ENCODE peak calls at places on chromosomes 1 and 21, in four cellular contexts. J is activated B cell treated with CpG ODN at 0.5 μM for 24 hours, M is HFFc6, S is psoas muscle. Y is an unnamed sample.

GRCh38 chr1:43875327-43875726 is 58.3 kb upstream of the ARTN start:
- DNase-seq in J (no peak), M (no peak), S (no peak), Y (no peak)

GRCh38 chr21:40635336-40635735 is 211.6 kb downstream of the DSCAM start:
- DNase-seq in S (no peak), M (no peak), J (no peak), Y (no peak)

GRCh38 chr1:46822248-46822826 is 23.5 kb downstream of the CYP4B1 start:
- DNase-seq in J (no peak), M (no peak), S (no peak), Y (no peak)

GRCh38 chr1:220706921-220707559 is 16.9 kb downstream of the C1orf115 start:
- DNase-seq in S (no peak), J (no peak), M (no peak), Y (no peak)

GRCh38 chr1:12544992-12545391 is 73.0 kb downstream of the DHRS3 start:
- DNase-seq in J (no peak), S (no peak), M (no peak), Y (no peak)

GRCh38 chr1:208081972-208082371 is 162.2 kb downstream of the PLXNA2 start:
- DNase-seq in S (no peak), J (no peak), M (no peak), Y (no peak)

GRCh38 chr1:94522304-94522703 is 19.3 kb downstream of the F3 start:
- DNase-seq in M (no peak), J (no peak), S (no peak), Y (no peak)

GRCh38 chr1:177936016-177936415 is 33.8 kb downstream of the SEC16B start:
- DNase-seq in M (no peak), S (no peak), J (no peak), Y (no peak)

GRCh38 chr1:24364975-24365678 is 46.0 kb downstream of the GRHL3 start:
- DNase-seq in M (peak), J (no peak), S (peak), Y (peak)

GRCh38 chr1:199287632-199288031 is 648.8 kb downstream of the PTPRC start:
- DNase-seq in S (no peak), M (no peak), J (no peak), Y (no peak)

GRCh38 chr1:161070737-161071136 is 1.0 kb upstream of the ARHGAP30 start:
- DNase-seq in S (no peak), M (no peak), J (no peak), Y (no peak)

GRCh38 chr1:173407846-173408245 is 69.3 kb upstream of the PRDX6 start:
- DNase-seq in M (no peak), S (no peak), J (no peak), Y (no peak)

GRCh38 chr1:173410133-173410793 is 66.9 kb upstream of the PRDX6 start:
- DNase-seq in S (no peak), M (peak), J (no peak), Y (no peak)

GRCh38 chr1:173410794-173411236 is 66.3 kb upstream of the PRDX6 start:
- DNase-seq in S (no peak), M (no peak), J (peak), Y (no peak)

GRCh38 chr1:173409613-173410012 is 67.5 kb upstream of the PRDX6 start:
- DNase-seq in M (peak), J (no peak), S (peak), Y (peak)

GRCh38 chr1:173408886-173409285 is 68.2 kb upstream of the PRDX6 start:
- DNase-seq in M (no peak), S (no peak), J (no peak), Y (no peak)
- TF ChIP-seq CTCF in M (peak), S (no peak), J (no peak), Y (no peak)

GRCh38 chr1:167520711-167521206 is 2.4 kb upstream of the CD247 start:
- DNase-seq in S (no peak), M (no peak), J (no peak), Y (no peak)
- TF ChIP-seq CTCF in S (no peak), M (no peak), J (no peak), Y (no peak)

DNA sequence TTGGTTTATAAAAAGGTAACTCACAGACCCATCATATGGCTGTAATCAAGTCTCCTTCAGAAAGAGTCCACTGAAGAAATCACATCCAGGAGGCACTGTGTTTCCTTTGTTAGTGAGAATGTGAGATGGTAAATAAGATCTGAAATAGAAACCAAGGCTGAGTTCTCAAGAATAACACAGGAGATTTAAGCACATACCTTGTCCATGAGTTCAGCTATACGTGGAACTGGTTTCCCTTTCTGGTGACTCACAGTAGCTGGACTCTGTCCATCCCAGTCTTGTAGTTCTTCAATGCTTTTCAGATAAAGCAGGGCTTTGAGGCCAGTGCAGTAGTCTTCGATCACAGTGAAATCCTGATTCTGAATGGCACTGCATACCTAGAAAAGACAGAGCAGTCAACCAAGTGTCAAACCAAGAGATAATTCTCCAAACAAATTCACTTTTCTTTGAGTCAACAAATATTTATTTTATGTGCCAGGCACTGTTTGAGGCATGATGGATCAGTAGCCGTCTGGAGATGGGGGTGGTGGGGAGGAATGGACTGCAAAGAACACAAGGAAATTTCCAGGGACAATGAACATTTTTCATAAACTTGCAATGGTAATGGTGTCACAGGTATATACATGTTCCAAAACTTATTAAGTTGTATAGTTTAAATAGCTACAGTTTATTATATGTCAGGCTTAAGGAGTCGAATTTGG is 471.4 kb downstream of the PTBP2 start:
- DNase-seq in M (peak), S (no peak), J (no peak), Y (no peak)
- TF ChIP-seq CTCF in M (peak), S (no peak), J (no peak), Y (no peak)

DNA sequence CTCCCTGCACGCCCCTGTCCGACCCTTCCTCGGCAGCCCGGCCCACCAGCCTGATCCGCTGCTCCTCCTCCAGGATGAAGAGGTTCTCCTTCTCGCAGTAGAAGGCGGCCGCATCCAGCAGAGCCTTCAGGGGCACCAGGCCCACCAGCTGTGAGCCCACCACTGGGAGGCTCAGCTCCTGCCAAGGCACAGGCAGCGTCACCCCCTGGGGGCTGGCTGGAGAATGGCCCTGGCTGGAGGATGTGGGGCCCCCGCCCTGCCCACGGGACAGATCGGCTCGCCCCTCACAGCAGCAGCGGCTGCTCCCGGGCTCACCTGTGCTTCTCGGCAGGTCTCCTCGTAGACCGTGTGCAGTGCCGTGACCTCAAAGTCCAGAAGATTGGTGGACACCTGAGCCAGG is 5.3 kb downstream of the FTCD start:
- DNase-seq in M (no peak), S (no peak), J (no peak), Y (peak)
- TF ChIP-seq CTCF in M (no peak), S (no peak), J (no peak), Y (no peak)

DNA sequence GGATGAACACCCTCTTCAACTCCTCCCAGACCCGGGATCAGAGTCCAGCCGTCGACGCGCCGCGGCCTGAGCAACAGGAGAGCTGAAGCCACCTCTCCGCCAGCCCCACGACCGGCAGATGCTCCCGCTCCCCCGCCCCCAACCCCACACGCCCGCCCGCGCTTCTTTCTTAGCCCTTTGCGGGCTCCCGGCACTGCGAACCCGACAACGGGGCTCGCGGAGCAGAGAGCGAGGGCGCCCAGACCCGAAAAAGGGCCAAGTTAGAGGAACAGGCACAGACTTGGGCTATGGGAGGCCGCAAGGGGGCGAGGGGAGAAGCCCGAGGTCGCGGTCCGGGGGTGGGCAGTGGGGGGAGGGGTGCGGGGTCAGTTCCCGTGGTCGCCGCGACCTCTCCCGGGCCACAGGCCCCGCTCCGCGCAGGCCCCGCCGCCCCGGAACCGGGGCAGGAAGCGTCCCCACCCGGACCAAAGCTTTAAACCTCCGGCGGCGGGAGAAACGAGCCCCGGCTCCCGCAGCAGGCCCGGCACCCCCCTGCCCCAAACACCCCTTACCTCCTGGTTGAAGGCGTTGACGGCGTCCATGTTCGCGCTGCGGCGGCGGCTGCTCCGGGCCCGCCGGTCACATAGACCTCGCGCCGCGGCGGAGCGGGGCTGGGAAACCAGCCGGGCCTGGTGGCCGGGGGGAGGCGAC is 661 bp downstream of the SCAF4 start:
- DNase-seq in J (no peak), M (no peak), S (peak), Y (peak)
- TF ChIP-seq CTCF in J (no peak), M (peak), S (peak), Y (peak)

DNA sequence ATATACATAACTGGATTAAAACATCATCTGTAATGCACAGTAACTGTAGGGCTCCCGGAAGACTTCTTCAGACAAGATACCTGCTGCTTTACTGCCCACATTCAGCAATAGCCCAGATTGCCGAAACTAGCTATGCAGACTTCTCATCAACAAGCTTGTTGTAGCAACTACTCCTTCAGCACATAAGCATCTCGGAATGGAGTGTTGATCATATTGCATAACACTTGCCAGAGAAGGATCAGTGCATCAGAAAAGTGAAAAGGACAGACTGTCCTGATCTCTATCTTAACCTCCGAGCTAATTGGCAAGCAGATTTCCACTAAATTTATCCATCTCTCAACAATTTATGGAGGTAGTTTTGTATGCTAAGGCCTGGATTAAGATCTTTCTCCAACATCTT is 354.6 kb upstream of the C1orf87 start:
- DNase-seq in S (no peak), J (no peak), M (no peak), Y (no peak)
- TF ChIP-seq CTCF in S (no peak), J (no peak), M (no peak), Y (no peak)

DNA sequence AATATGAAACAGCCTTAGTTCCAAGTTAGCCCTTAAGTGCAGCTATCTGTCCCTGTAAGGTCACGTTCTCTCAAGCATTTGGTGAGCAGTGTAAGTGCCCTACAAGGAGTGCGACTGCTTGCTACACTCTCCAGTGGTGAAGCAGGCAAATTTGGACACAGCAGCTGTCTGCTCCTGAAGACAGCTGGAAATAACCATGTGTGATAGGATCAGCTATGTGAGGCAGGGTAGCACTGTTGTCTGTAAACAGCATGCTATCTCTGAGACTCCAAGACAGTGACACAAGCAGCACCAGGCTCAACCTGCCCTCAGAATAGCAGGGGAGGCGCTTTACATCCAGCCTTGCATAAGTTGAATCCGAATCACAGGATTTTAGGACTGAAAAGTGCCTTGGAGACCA is 134.6 kb upstream of the NRIP1 start:
- DNase-seq in S (no peak), J (no peak), M (no peak), Y (no peak)
- TF ChIP-seq CTCF in S (no peak), J (no peak), M (no peak), Y (no peak)

DNA sequence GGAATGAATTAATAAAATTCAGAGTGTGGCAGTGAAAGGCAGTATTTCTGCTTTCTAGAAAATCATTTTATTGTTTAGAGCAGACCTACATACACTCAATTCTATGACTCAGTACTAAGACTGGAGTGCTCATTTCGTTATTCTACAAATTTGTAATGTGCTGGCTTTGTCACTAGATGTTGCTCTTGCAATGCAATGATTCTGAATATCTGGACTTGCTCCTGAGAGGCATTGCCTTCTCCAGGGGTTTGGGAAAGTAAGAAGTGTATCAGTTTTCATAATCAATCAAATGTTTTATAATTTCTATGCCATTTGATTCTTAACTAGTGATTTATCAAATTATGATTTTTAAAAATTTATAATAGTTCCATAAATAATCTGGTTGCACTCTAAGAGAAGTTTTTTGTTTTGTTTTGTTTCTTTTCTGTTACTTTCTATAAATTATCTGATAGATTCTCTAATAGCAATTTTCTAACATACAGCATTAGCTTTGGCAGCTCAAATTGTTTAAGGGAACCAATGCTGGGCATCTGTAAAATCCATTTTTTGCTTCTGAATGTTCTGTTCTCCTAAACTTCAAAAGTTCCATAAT is 280.5 kb upstream of the SGIP1 start:
- DNase-seq in J (no peak), S (no peak), M (peak), Y (no peak)
- TF ChIP-seq CTCF in J (peak), S (peak), M (peak), Y (peak)

GRCh38 chr1:153776352-153776751 is 1.1 kb downstream of the SLC27A3 start:
- DNase-seq in M (no peak), S (peak), J (no peak), Y (no peak)

GRCh38 chr1:153776971-153777370 is 1.8 kb downstream of the SLC27A3 start:
- DNase-seq in S (no peak), J (no peak), M (no peak), Y (no peak)

GRCh38 chr1:153774036-153774435 is 1.2 kb upstream of the SLC27A3 start:
- DNase-seq in S (no peak), J (no peak), M (no peak), Y (no peak)

GRCh38 chr1:153774780-153775431 is at the start of gene SLC27A3:
- DNase-seq in S (peak), M (no peak), J (no peak), Y (no peak)

GRCh38 chr1:153775432-153776311 is 465 bp downstream of the SLC27A3 start:
- DNase-seq in J (peak), M (peak), S (peak), Y (no peak)
- TF ChIP-seq CTCF in J (no peak), M (no peak), S (no peak), Y (no peak)

GRCh38 chr21:19507682-19508260 is 1104.2 kb upstream of the TMPRSS15 start:
- DNase-seq in M (no peak), S (no peak), J (no peak), Y (no peak)
- TF ChIP-seq CTCF in M (peak), S (no peak), J (no peak), Y (no peak)